ENCODE peak calls at places on chromosomes 7 and 10, in seven cellular contexts. Z, Q, G, Y, L, O and V are unnamed samples.

GRCh38 chr7:100212631-100213286 is 7.0 kb upstream of the PVRIG start:
- DNase-seq in L (no peak), Y (no peak), G (no peak), Q (no peak), Z (no peak), O (no peak), V (no peak)

GRCh38 chr10:32556996-32557395 is 111.1 kb downstream of the CCDC7 start:
- DNase-seq in Y (no peak), O (no peak), G (no peak), L (no peak), Z (no peak), Q (no peak), V (no peak)

GRCh38 chr10:36801660-36802059 is 323.7 kb upstream of the ANKRD30A start:
- DNase-seq in Z (no peak), L (no peak), Q (no peak), G (no peak), O (no peak), Y (no peak), V (no peak)

GRCh38 chr7:20030915-20031362 is 186.2 kb downstream of the MACC1 start:
- DNase-seq in Z (no peak), L (no peak), Q (no peak), Y (no peak), G (no peak), O (peak; percentile 86), V (no peak)

GRCh38 chr7:150940446-150941102 is 37.5 kb downstream of the KCNH2 start:
- DNase-seq in Z (no peak), L (no peak), Q (no peak), Y (no peak), G (no peak), O (no peak), V (no peak)

GRCh38 chr7:102072003-102072402 is 214.7 kb upstream of the SH2B2 start:
- DNase-seq in Z (no peak), Q (no peak), G (no peak), O (no peak), Y (no peak), L (no peak), V (no peak)

GRCh38 chr10:52609601-52610240 is 162.9 kb downstream of the MBL2 start:
- DNase-seq in O (no peak), G (no peak), L (no peak), Z (no peak), Q (no peak), Y (no peak), V (no peak)

GRCh38 chr10:43671659-43672555 is 23.2 kb upstream of the ZNF32 start:
- DNase-seq in Y (peak; percentile 74), Z (peak; percentile 79), Q (peak; percentile 20), O (peak; percentile 88), L (peak; percentile 86), G (peak; percentile 30), V (no peak)

GRCh38 chr7:12638851-12639467 is 48.5 kb upstream of the ARL4A start:
- DNase-seq in Y (no peak), Z (no peak), Q (no peak), G (no peak), O (peak; percentile 86), L (peak; percentile 16), V (no peak)

GRCh38 chr7:12637328-12637727 is 50.1 kb upstream of the ARL4A start:
- DNase-seq in Z (no peak), Q (no peak), G (no peak), L (no peak), O (no peak), Y (no peak), V (no peak)

GRCh38 chr7:12633589-12633988 is 53.8 kb upstream of the ARL4A start:
- DNase-seq in L (no peak), Z (no peak), O (no peak), Y (no peak), Q (no peak), G (no peak), V (no peak)

GRCh38 chr7:12637819-12638592 is 49.4 kb upstream of the ARL4A start:
- DNase-seq in L (no peak), Y (no peak), Q (no peak), Z (no peak), G (no peak), O (no peak), V (no peak)

GRCh38 chr7:12635830-12636229 is 51.6 kb upstream of the ARL4A start:
- DNase-seq in L (no peak), Q (no peak), G (peak; percentile 10), O (no peak), Z (no peak), Y (no peak), V (no peak)
- H3K27ac ChIP-seq in L (no peak overlapping the region), Q (peak overlapping the region; percentile 6), G (no peak overlapping the region), O (no peak overlapping the region), Z (no peak overlapping the region), Y (no peak overlapping the region), V (no peak overlapping the region)

GRCh38 chr7:71497233-71497946 is 365.4 kb downstream of the GALNT17 start:
- DNase-seq in Y (no peak), Q (no peak), L (no peak), G (no peak), Z (no peak), O (no peak), V (no peak)
- H3K27ac ChIP-seq in Y (no peak overlapping the region), Q (no peak overlapping the region), L (no peak overlapping the region), G (no peak overlapping the region), Z (no peak overlapping the region), O (no peak overlapping the region), V (no peak overlapping the region)

GRCh38 chr7:47574473-47575328 is 7.2 kb downstream of the TNS3 start:
- DNase-seq in L (no peak), Y (no peak), O (no peak), Q (no peak), G (peak; percentile 75), Z (no peak), V (no peak)
- H3K27ac ChIP-seq in L (no peak overlapping the region), Y (peak overlapping the region; percentile 80), O (peak overlapping the region; percentile 95), Q (no peak overlapping the region), G (peak overlapping the region; percentile 82), Z (no peak overlapping the region), V (no peak overlapping the region)

GRCh38 chr7:33981686-33982424 is 76.5 kb downstream of the BMPER start:
- DNase-seq in O (no peak), L (no peak), Y (no peak), G (no peak), Q (no peak), Z (no peak), V (no peak)
- H3K27ac ChIP-seq in O (no peak overlapping the region), L (no peak overlapping the region), Y (no peak overlapping the region), G (no peak overlapping the region), Q (no peak overlapping the region), Z (no peak overlapping the region), V (no peak overlapping the region)

GRCh38 chr7:8035647-8036518 is 67.3 kb downstream of the GLCCI1 start:
- DNase-seq in L (peak; percentile 66), Y (no peak), Z (peak; percentile 33), O (peak; percentile 41), G (no peak), Q (no peak), V (no peak)

GRCh38 chr7:8042796-8043535 is 74.4 kb downstream of the GLCCI1 start:
- DNase-seq in O (no peak), Q (no peak), Z (no peak), Y (no peak), G (no peak), L (no peak), V (no peak)

GRCh38 chr7:8037151-8037550 is 68.6 kb downstream of the GLCCI1 start:
- DNase-seq in O (peak; percentile 59), G (no peak), Q (no peak), Z (no peak), L (peak; percentile 9), Y (no peak), V (no peak)

GRCh38 chr7:8044761-8045430 is 76.3 kb downstream of the GLCCI1 start:
- DNase-seq in Y (no peak), L (no peak), G (no peak), O (no peak), Q (no peak), Z (no peak), V (no peak)

DNA sequence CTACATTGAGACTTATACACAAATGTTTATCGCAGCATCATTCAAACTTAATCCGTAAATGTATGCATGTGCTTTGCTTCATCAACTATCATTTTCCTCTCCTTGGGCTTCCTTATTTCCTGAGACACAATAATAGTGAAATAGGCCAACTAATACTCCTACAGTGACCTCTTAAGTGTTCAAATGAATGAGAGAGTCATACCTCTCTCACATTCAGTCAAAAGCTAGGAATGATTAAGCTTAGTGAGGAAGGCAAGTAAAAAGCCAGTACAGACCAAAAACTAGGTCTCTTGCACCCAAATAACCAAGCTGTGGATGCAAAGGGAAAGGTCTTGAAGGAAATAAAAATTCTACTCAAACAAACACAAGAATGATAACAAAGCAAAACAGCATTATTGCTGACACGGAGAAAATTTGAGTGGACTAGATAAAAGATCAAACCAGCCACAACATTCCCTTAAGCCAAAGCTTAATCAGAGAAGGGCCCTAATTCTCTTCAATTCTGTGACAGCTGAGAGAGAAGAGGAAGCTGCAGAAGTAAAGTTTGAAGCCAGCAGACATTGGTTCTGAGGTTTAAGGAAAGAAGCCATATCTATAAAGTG is 72.3 kb downstream of the GLCCI1 start:
- DNase-seq in Q (no peak), L (no peak), Z (no peak), Y (no peak), G (no peak), O (no peak), V (no peak)
- H3K27ac ChIP-seq in Q (no peak overlapping the region), L (no peak overlapping the region), Z (no peak overlapping the region), Y (no peak overlapping the region), G (no peak overlapping the region), O (no peak overlapping the region), V (no peak overlapping the region)

DNA sequence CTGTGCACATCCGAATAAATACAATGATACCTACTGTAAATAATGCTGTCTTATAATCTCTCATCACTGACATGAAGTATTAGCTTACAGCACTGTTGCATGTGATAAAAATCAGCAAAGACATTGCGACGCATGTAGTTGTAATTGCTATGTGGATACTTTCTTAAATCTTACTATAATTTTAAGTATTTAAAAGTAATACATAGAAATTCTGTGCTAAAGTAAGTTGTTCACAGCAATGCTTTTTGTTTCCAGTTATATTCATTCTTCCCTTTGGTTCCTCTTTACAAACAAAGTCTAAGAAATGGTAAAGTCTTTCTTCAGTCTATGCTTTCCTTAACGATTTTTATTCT is 113.7 kb upstream of the DGKB start:
- DNase-seq in L (no peak), O (no peak), Z (no peak), G (no peak), Y (no peak), Q (no peak), V (no peak)
- H3K27ac ChIP-seq in L (no peak overlapping the region), O (peak overlapping the region; percentile 92), Z (no peak overlapping the region), G (peak overlapping the region; percentile 19), Y (no peak overlapping the region), Q (no peak overlapping the region), V (no peak overlapping the region)

DNA sequence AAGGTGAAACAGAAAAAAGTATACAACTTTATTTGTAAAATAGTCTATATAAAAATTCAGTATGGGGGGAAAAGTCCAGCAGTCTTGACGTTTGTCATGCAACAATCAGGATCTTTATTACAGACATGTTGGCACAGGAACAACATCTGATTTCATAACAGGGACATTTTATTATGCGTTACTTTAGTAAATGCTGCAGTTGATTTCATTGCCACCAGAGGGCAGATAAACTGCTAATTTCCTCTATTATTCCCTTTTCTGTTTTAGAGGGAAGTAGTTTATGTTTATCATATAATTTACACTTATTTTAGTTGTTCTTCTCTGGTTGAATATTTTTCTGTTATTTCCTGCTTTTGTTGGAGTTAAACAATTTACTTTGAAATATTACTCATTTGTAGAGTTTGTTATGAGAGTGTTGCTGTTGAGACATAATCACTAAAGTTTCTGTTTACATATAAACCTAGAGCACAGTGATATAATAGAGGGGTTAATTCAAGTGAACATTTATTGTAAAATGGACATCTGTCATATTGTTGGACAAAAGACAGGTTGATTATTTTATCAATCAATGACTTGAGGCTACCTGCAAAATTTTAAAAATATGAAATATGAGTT is 3.3 kb downstream of the PLXDC2 start:
- DNase-seq in O (peak; percentile 71), Z (no peak), Q (no peak), G (peak; percentile 32), Y (peak; percentile 25), L (no peak), V (no peak)
- H3K27ac ChIP-seq in O (no peak overlapping the region), Z (no peak overlapping the region), Q (no peak overlapping the region), G (peak overlapping the region; percentile 91), Y (peak overlapping the region; percentile 7), L (no peak overlapping the region), V (peak overlapping the region; percentile 24)